ENCODE peak calls at places on chromosome 10, in six cellular contexts. R is AG04450, V is lower lobe of right lung, B is colonic mucosa, F is spleen, C is gastrocnemius medialis. Q is an unnamed sample. For H3K9me3, the result is how much of the 10 kb centered on the place peaks cover.

GRCh38 chr10:23522345-23522744 is 83.5 kb downstream of the OTUD1 start:
- DNase-seq in R (no peak), C (no peak), B (no peak), F (no peak), V (no peak), Q (no peak)

GRCh38 chr10:90930971-90931841 is 10.3 kb upstream of the ANKRD1 start:
- DNase-seq in R (peak), V (peak), F (no peak), C (peak), B (no peak), Q (peak)

GRCh38 chr10:86945361-86946214 is 11.8 kb downstream of the MMRN2 start:
- DNase-seq in B (peak), F (no peak), R (no peak), V (no peak), C (peak), Q (peak)

GRCh38 chr10:133008736-133009135 is 66.4 kb upstream of the CFAP46 start:
- DNase-seq in F (no peak), V (no peak), C (no peak), R (no peak), B (no peak), Q (peak)

GRCh38 chr10:17115683-17116082 is 13.9 kb downstream of the CUBN start:
- DNase-seq in C (no peak), R (no peak), B (no peak), F (no peak), V (no peak), Q (no peak)

GRCh38 chr10:958106-958505 is 26.6 kb upstream of the LARP4B start:
- DNase-seq in B (no peak), C (no peak), R (no peak), V (no peak), F (no peak), Q (no peak)

GRCh38 chr10:117934477-117934876 is 112.3 kb downstream of the RAB11FIP2 start:
- DNase-seq in V (no peak), R (no peak), B (no peak), F (no peak), C (no peak), Q (no peak)

GRCh38 chr10:29926649-29927048 is 132.7 kb downstream of the JCAD start:
- DNase-seq in C (no peak), R (peak), V (no peak), B (no peak), F (no peak), Q (no peak)

GRCh38 chr10:119689016-119689564 is 36.8 kb upstream of the INPP5F start:
- DNase-seq in B (no peak), F (no peak), C (no peak), V (no peak), R (no peak), Q (no peak)

GRCh38 chr10:80506189-80506575 is 31.5 kb upstream of the SH2D4B start:
- DNase-seq in F (no peak), C (no peak), B (no peak), V (no peak), R (peak), Q (no peak)

GRCh38 chr10:43118631-43119415 is 19.4 kb upstream of the CSGALNACT2 start:
- DNase-seq in V (peak), F (peak), C (no peak), R (no peak), B (no peak), Q (no peak)

GRCh38 chr10:58781873-58782488 is 269.3 kb downstream of the BICC1 start:
- DNase-seq in V (no peak), F (no peak), B (no peak), R (no peak), C (no peak), Q (no peak)

GRCh38 chr10:97830064-97830463 is 19.6 kb upstream of the GOLGA7B start:
- DNase-seq in C (no peak), V (peak), B (no peak), F (no peak), R (no peak), Q (no peak)

GRCh38 chr10:27701971-27702537 is 43.6 kb downstream of the MKX start:
- DNase-seq in F (no peak), B (no peak), C (no peak), R (no peak), V (no peak), Q (no peak)

GRCh38 chr10:62244785-62245595 is 23.7 kb downstream of the RTKN2 start:
- DNase-seq in B (peak), R (no peak), F (no peak), C (peak), V (no peak), Q (no peak)

GRCh38 chr10:99531026-99531695 is 1.6 kb upstream of the NKX2-3 start:
- DNase-seq in B (no peak), V (no peak), F (no peak), C (no peak), R (no peak), Q (no peak)

GRCh38 chr10:27822286-27822685 is 76.7 kb upstream of the MKX start:
- DNase-seq in C (no peak), V (no peak), F (no peak), R (peak), B (no peak), Q (no peak)

GRCh38 chr10:131686781-131687419 is 213.9 kb upstream of the PPP2R2D start:
- DNase-seq in F (peak), C (no peak), R (no peak), B (no peak), V (no peak), Q (no peak)

GRCh38 chr10:62475531-62475930 is 101.4 kb downstream of the ZNF365 start:
- DNase-seq in R (no peak), F (no peak), B (no peak), V (no peak), C (no peak), Q (no peak)

GRCh38 chr10:52452600-52453493 is 138.8 kb downstream of the DKK1 start:
- DNase-seq in R (no peak), F (no peak), C (no peak), V (no peak), B (no peak), Q (no peak)

GRCh38 chr10:6399241-6399701 is 180.8 kb downstream of the PRKCQ start:
- DNase-seq in B (peak), F (no peak), R (peak), V (no peak), C (no peak), Q (no peak)

GRCh38 chr10:57818522-57818921 is 449.2 kb downstream of the IPMK start:
- DNase-seq in V (no peak), B (no peak), C (no peak), F (no peak), R (no peak), Q (no peak)

GRCh38 chr10:79404231-79404609 is 41.2 kb downstream of the ZCCHC24 start:
- DNase-seq in V (peak), C (peak), B (no peak), R (peak), F (peak), Q (peak)

GRCh38 chr10:124002391-124003069 is 90.9 kb downstream of the CHST15 start:
- DNase-seq in B (peak), R (no peak), V (no peak), F (peak), C (no peak), Q (no peak)

GRCh38 chr10:29237786-29238185 is 51.1 kb upstream of the LYZL1 start:
- DNase-seq in B (no peak), V (no peak), R (no peak), C (no peak), F (no peak), Q (no peak)

GRCh38 chr10:78516236-78516635 is 482.6 kb downstream of the RPS24 start:
- DNase-seq in B (peak), V (no peak), R (no peak), C (no peak), F (no peak), Q (no peak)

GRCh38 chr10:67015225-67015624 is 89.4 kb downstream of the LRRTM3 start:
- DNase-seq in V (no peak), B (no peak), C (no peak), F (no peak), R (no peak), Q (no peak)

GRCh38 chr10:4721994-4722753 is 103.8 kb upstream of the AKR1E2 start:
- DNase-seq in R (no peak), F (no peak), B (no peak), V (no peak), C (peak), Q (no peak)
- H3K9me3 ChIP-seq in R (under half), F (under half), B (under half), V (under half), C (under half), Q (under half)

GRCh38 chr10:44966129-44966815 is 6.7 kb downstream of the RASSF4 start:
- DNase-seq in F (peak), B (peak), V (no peak), C (no peak), R (no peak), Q (no peak)

GRCh38 chr10:44966816-44967509 is 7.4 kb downstream of the RASSF4 start:
- DNase-seq in C (no peak), R (no peak), F (peak), V (no peak), B (peak), Q (no peak)

GRCh38 chr10:44963772-44964633 is 4.4 kb downstream of the RASSF4 start:
- DNase-seq in F (peak), C (peak), R (no peak), V (peak), B (peak), Q (peak)

GRCh38 chr10:44965104-44965503 is 5.5 kb downstream of the RASSF4 start:
- DNase-seq in F (no peak), V (no peak), R (no peak), B (no peak), C (no peak), Q (no peak)

DNA sequence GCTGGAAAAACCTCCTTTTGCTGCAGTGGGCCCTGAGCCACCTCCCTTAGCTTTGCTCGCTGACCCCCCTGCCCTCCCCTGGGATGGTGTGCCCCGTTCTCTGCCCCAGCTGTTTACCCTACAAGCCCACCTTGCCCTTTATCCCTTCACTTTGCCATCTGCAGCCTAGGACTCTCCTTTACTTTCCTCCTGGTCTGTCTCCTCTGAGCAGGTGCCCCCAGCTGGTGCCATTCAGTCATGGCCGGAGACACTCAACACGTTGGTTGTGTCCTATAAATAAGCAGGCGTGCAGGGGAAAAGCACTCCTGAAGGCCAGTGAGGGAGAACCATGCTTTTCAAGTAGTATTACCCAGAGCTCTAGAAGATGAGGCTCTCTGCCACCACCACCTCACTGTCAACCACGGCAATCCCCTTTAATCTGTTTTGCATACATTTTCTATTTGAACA is 6.1 kb downstream of the RASSF4 start:
- DNase-seq in F (peak), B (peak), V (no peak), C (peak), R (no peak), Q (no peak)
- H3K27ac ChIP-seq in F (peak), B (peak), V (peak), C (peak), R (no peak), Q (peak)

GRCh38 chr10:93715345-93715744 is 13.0 kb upstream of the FRA10AC1 start:
- DNase-seq in C (no peak), F (no peak), V (no peak), R (no peak), B (no peak), Q (no peak)
- H3K4me3 ChIP-seq in C (no peak), F (no peak), V (no peak), R (no peak), B (no peak), Q (no peak)

DNA sequence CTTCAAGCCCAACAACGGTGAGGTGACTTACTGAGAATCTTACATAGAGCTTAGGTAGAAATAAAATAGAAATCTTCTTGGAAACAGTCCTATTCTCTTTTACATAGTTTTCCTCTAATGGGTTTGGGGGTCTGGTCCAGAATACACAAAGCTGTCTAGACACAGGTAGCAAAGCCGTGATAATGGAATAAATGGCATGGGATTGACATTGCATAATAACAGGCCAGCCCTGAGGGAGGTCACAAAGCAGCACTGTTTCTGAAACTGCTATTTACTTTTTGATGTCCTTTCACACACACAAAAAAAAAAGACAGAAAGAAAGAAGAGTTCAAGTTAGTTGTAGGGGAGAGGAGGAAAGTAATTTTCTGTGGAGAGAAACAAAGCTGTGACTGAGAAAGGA is 364.8 kb upstream of the SORCS1 start:
- DNase-seq in F (no peak), C (no peak), R (no peak), B (no peak), V (no peak), Q (no peak)
- H3K9me3 ChIP-seq in F (under half), C (under half), R (under half), B (under half), V (under half), Q (under half)